ENCODE peak calls at places on chromosome 6, in five cellular contexts. W is upper lobe of right lung, K is colonic mucosa, T is A549, B is pancreas. P is an unnamed sample.
A peak's percentile ranks its signal among the peaks of the same experiment; 100 is the strongest.

GRCh38 chr6:109073344-109074235 is 21.1 kb downstream of the SESN1 start:
- DNase-seq in K (peak; percentile 58), T (peak; percentile 45), B (no peak), W (no peak), P (peak; percentile 65)

GRCh38 chr6:14317616-14318015 is 200.0 kb downstream of the CD83 start:
- DNase-seq in K (no peak), B (no peak), T (no peak), W (no peak), P (no peak)

GRCh38 chr6:166932116-166932515 is 24.2 kb downstream of the RNASET2 start:
- DNase-seq in K (no peak), B (no peak), W (no peak), T (no peak), P (no peak)

GRCh38 chr6:86440608-86441007 is 496.7 kb upstream of the HTR1E start:
- DNase-seq in B (no peak), T (no peak), W (no peak), K (no peak), P (no peak)

GRCh38 chr6:97394160-97394748 is 111.2 kb upstream of the MMS22L start:
- DNase-seq in K (peak; percentile 65), T (peak; percentile 55), B (no peak), W (no peak), P (peak; percentile 32)

GRCh38 chr6:57024775-57025174 is 21.7 kb upstream of the KIAA1586 start:
- DNase-seq in B (no peak), W (no peak), K (no peak), T (no peak), P (no peak)

GRCh38 chr6:170108456-170108855 is 182.4 kb downstream of the DLL1 start:
- DNase-seq in K (no peak), T (no peak), B (peak; percentile 37), W (no peak), P (no peak)

GRCh38 chr6:143773503-143773902 is 69.6 kb upstream of the LTV1 start:
- DNase-seq in W (no peak), B (no peak), T (no peak), K (no peak), P (no peak)

GRCh38 chr6:106163446-106163965 is 77.4 kb downstream of the PRDM1 start:
- DNase-seq in W (no peak), B (no peak), K (peak; percentile 27), T (no peak), P (peak; percentile 21)
- H3K4me3 ChIP-seq in W (peak overlapping the region; percentile 17), B (no peak overlapping the region), K (no peak overlapping the region), T (no peak overlapping the region), P (no peak overlapping the region)

GRCh38 chr6:156686940-156687874 is 90.0 kb upstream of the ARID1B start:
- DNase-seq in T (peak; percentile 83), K (peak; percentile 82), W (peak; percentile 95), B (peak; percentile 95), P (peak; percentile 26)
- TF ChIP-seq CTCF in T (no peak), K (no peak), W (no peak), B (no peak), P (no peak)

DNA sequence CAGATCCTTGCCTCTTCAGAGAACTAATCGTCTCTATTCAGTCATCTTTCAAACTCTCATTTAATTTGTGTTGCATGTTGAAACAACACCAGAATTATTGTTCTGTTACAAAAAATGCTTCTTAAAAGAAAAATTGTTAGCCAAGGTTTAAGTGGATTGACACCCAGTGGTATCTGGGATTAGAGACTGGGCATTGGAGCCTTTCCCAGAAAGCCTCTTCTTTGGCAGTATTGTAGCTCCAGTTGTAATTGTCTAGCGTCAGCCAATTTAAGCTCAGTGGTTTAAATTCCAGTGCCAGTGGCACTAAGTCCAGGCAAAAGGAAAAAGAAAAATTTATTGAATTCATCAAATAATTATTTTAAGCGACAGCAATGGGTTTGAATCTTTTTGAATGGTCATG is 801 bp downstream of the CCDC28A start:
- DNase-seq in K (no peak), W (no peak), B (no peak), T (no peak), P (no peak)
- H3K4me3 ChIP-seq in K (peak overlapping the region; percentile 69), W (peak overlapping the region; percentile 93), B (peak overlapping the region; percentile 76), T (peak overlapping the region; percentile 71), P (peak overlapping the region; percentile 61)

DNA sequence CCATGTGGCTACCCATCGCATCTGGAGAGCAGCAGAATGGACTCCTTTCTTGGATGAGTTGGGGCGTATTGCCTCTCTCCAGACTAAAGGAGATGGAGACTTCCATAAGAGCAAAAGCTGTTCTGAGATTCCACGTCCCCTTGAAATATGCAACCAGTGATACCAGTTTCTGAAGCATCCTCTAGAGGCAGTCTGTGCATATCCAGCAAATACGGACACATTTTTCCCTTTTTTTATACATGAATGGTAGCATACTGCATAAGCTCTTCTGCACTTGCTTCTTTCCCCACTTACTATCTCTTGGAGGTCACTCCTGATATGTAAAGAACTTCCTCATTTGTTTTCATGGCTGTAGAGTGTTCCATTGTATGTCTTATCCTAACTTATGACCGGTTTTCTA is 34.6 kb downstream of the TAF8 start:
- DNase-seq in B (no peak), K (no peak), W (no peak), T (peak; percentile 23), P (no peak)
- TF ChIP-seq CTCF in B (no peak), K (no peak), W (no peak), T (peak; percentile 13), P (no peak)

DNA sequence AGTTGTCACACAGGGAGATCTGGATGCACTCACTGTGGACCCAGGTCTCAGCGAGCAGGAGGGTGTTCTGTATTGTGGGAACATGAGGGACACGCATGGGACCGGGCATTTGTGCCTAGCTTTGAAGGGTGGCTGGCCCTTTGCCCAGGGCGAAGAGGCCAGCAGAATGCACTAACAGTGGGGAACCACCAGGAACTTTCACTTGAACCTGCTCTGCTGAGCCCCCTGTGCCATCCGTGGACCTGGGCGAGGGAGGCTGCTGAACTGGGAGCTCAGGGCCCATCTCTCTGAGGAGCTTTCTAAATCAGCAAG is 1.2 kb upstream of the ULBP2 start:
- DNase-seq in T (no peak), K (no peak), B (peak; percentile 36), W (no peak), P (no peak)
- H3K4me3 ChIP-seq in T (no peak overlapping the region), K (no peak overlapping the region), B (no peak overlapping the region), W (no peak overlapping the region), P (no peak overlapping the region)

P was measured in HFF-Myc.